ENCODE peak calls at places on chromosome 2, in nine cellular contexts. One of them, this sample, is unnamed.

GRCh38 chr2:33366473-33366872 is 110.0 kb upstream of the RASGRP3 start:
- DNase-seq in HTR-8/SVneo: no peak
- DNase-seq in activated naive CD8-positive, alpha-beta T cell treated with anti-CD3 and anti-CD28 coated beads, Interleukin-2, amount 50 U/mL, for 16 hours: no peak
- DNase-seq in Panc1: no peak
- DNase-seq in fibroblast of the conjunctiva: no peak
- DNase-seq in D341Med: no peak
- DNase-seq in Karpas-422: no peak
- DNase-seq in epithelial cell of esophagus: no peak
- DNase-seq in activated T-cell treated with anti-CD3 and anti-CD28 coated beads, Interleukin-2, amount 50 U/mL, for 1 hour: no peak
- DNase-seq in this sample: no peak

GRCh38 chr2:9770308-9771100 is 72.8 kb upstream of the TAF1B start:
- DNase-seq in HTR-8/SVneo: peak
- DNase-seq in activated naive CD8-positive, alpha-beta T cell treated with anti-CD3 and anti-CD28 coated beads, Interleukin-2, amount 50 U/mL, for 16 hours: no peak
- DNase-seq in Panc1: peak
- DNase-seq in fibroblast of the conjunctiva: peak
- DNase-seq in D341Med: peak
- DNase-seq in Karpas-422: peak
- DNase-seq in epithelial cell of esophagus: peak
- DNase-seq in activated T-cell treated with anti-CD3 and anti-CD28 coated beads, Interleukin-2, amount 50 U/mL, for 1 hour: peak
- DNase-seq in this sample: peak

GRCh38 chr2:229852565-229852964 is 69.2 kb downstream of the TRIP12 start:
- DNase-seq in HTR-8/SVneo: no peak
- DNase-seq in activated naive CD8-positive, alpha-beta T cell treated with anti-CD3 and anti-CD28 coated beads, Interleukin-2, amount 50 U/mL, for 16 hours: no peak
- DNase-seq in Panc1: no peak
- DNase-seq in fibroblast of the conjunctiva: no peak
- DNase-seq in D341Med: no peak
- DNase-seq in Karpas-422: no peak
- DNase-seq in epithelial cell of esophagus: peak
- DNase-seq in activated T-cell treated with anti-CD3 and anti-CD28 coated beads, Interleukin-2, amount 50 U/mL, for 1 hour: peak
- DNase-seq in this sample: no peak

GRCh38 chr2:143513081-143513480 is 383.9 kb downstream of the ARHGAP15 start:
- DNase-seq in HTR-8/SVneo: peak
- DNase-seq in activated naive CD8-positive, alpha-beta T cell treated with anti-CD3 and anti-CD28 coated beads, Interleukin-2, amount 50 U/mL, for 16 hours: no peak
- DNase-seq in Panc1: peak
- DNase-seq in fibroblast of the conjunctiva: peak
- DNase-seq in D341Med: peak
- DNase-seq in Karpas-422: peak
- DNase-seq in epithelial cell of esophagus: peak
- DNase-seq in activated T-cell treated with anti-CD3 and anti-CD28 coated beads, Interleukin-2, amount 50 U/mL, for 1 hour: no peak
- DNase-seq in this sample: no peak

GRCh38 chr2:239268082-239268481 is 132.7 kb downstream of the HDAC4 start:
- DNase-seq in HTR-8/SVneo: no peak
- DNase-seq in activated naive CD8-positive, alpha-beta T cell treated with anti-CD3 and anti-CD28 coated beads, Interleukin-2, amount 50 U/mL, for 16 hours: no peak
- DNase-seq in Panc1: no peak
- DNase-seq in fibroblast of the conjunctiva: no peak
- DNase-seq in D341Med: no peak
- DNase-seq in Karpas-422: no peak
- DNase-seq in epithelial cell of esophagus: no peak
- DNase-seq in activated T-cell treated with anti-CD3 and anti-CD28 coated beads, Interleukin-2, amount 50 U/mL, for 1 hour: peak
- DNase-seq in this sample: no peak

GRCh38 chr2:39837856-39838453 is 58.9 kb upstream of the THUMPD2 start:
- DNase-seq in HTR-8/SVneo: peak
- DNase-seq in activated naive CD8-positive, alpha-beta T cell treated with anti-CD3 and anti-CD28 coated beads, Interleukin-2, amount 50 U/mL, for 16 hours: no peak
- DNase-seq in Panc1: peak
- DNase-seq in fibroblast of the conjunctiva: no peak
- DNase-seq in D341Med: no peak
- DNase-seq in Karpas-422: peak
- DNase-seq in epithelial cell of esophagus: peak
- DNase-seq in activated T-cell treated with anti-CD3 and anti-CD28 coated beads, Interleukin-2, amount 50 U/mL, for 1 hour: peak
- DNase-seq in this sample: no peak

GRCh38 chr2:158414538-158414937 is 42.0 kb downstream of the CCDC148 start:
- DNase-seq in HTR-8/SVneo: no peak
- DNase-seq in activated naive CD8-positive, alpha-beta T cell treated with anti-CD3 and anti-CD28 coated beads, Interleukin-2, amount 50 U/mL, for 16 hours: no peak
- DNase-seq in Panc1: no peak
- DNase-seq in fibroblast of the conjunctiva: peak
- DNase-seq in D341Med: no peak
- DNase-seq in Karpas-422: no peak
- DNase-seq in epithelial cell of esophagus: peak
- DNase-seq in activated T-cell treated with anti-CD3 and anti-CD28 coated beads, Interleukin-2, amount 50 U/mL, for 1 hour: no peak
- DNase-seq in this sample: no peak

GRCh38 chr2:70939847-70940580 is 4.3 kb downstream of the ATP6V1B1 start:
- DNase-seq in HTR-8/SVneo: no peak
- DNase-seq in activated naive CD8-positive, alpha-beta T cell treated with anti-CD3 and anti-CD28 coated beads, Interleukin-2, amount 50 U/mL, for 16 hours: no peak
- DNase-seq in Panc1: no peak
- DNase-seq in fibroblast of the conjunctiva: no peak
- DNase-seq in D341Med: no peak
- DNase-seq in Karpas-422: no peak
- DNase-seq in epithelial cell of esophagus: no peak
- DNase-seq in activated T-cell treated with anti-CD3 and anti-CD28 coated beads, Interleukin-2, amount 50 U/mL, for 1 hour: no peak
- DNase-seq in this sample: no peak

GRCh38 chr2:124081154-124081771 is 56.2 kb downstream of the CNTNAP5 start:
- DNase-seq in HTR-8/SVneo: no peak
- DNase-seq in activated naive CD8-positive, alpha-beta T cell treated with anti-CD3 and anti-CD28 coated beads, Interleukin-2, amount 50 U/mL, for 16 hours: no peak
- DNase-seq in Panc1: no peak
- DNase-seq in fibroblast of the conjunctiva: no peak
- DNase-seq in D341Med: no peak
- DNase-seq in Karpas-422: no peak
- DNase-seq in epithelial cell of esophagus: peak
- DNase-seq in activated T-cell treated with anti-CD3 and anti-CD28 coated beads, Interleukin-2, amount 50 U/mL, for 1 hour: no peak
- DNase-seq in this sample: no peak